ENCODE peak calls at places on chromosomes 16 and 17, in four cellular contexts. S, P, K and H are unnamed samples.

GRCh38 chr16:4570688-4571321 is 14.7 kb downstream of the C16orf96 start:
- DNase-seq in S (no peak), P (no peak), K (no peak), H (peak)

GRCh38 chr17:17387017-17387416 is 83.8 kb downstream of the NT5M start:
- DNase-seq in S (no peak), P (no peak), K (no peak), H (no peak)

GRCh38 chr17:7712111-7712771 is 5.3 kb upstream of the DNAH2 start:
- DNase-seq in S (no peak), P (no peak), K (peak), H (no peak)

GRCh38 chr17:39863918-39864746 is at the start of gene IKZF3:
- DNase-seq in S (no peak), P (peak), K (peak), H (peak)

GRCh38 chr17:16407911-16408588 is 7.3 kb upstream of the TRPV2 start:
- DNase-seq in S (peak), P (peak), K (peak), H (no peak)

GRCh38 chr16:69340095-69340644 is 598 bp downstream of the NIP7 start:
- DNase-seq in S (no peak), P (no peak), K (no peak), H (no peak)

GRCh38 chr16:25108054-25108453 is 3.5 kb upstream of the LCMT1 start:
- DNase-seq in S (no peak), P (peak), K (peak), H (peak)

GRCh38 chr16:85353839-85354622 is 241.8 kb upstream of the CIBAR2 start:
- DNase-seq in S (no peak), P (no peak), K (no peak), H (no peak)

GRCh38 chr17:81667754-81668153 is 1.2 kb downstream of the CCDC137 start:
- DNase-seq in S (no peak), P (no peak), K (peak), H (no peak)

GRCh38 chr17:35460354-35460851 is 11.8 kb upstream of the SLFN13 start:
- DNase-seq in S (peak), P (no peak), K (peak), H (peak)

GRCh38 chr17:66272699-66273390 is 29.6 kb upstream of the PRKCA start:
- DNase-seq in S (no peak), P (no peak), K (no peak), H (no peak)

GRCh38 chr17:39212841-39213480 is 12.8 kb downstream of the STAC2 start:
- DNase-seq in S (no peak), P (no peak), K (no peak), H (no peak)

GRCh38 chr16:56691885-56692284 is 9.6 kb downstream of the MT1X start:
- DNase-seq in S (no peak), P (peak), K (no peak), H (no peak)

GRCh38 chr17:55717898-55718735 is 4.5 kb downstream of the TMEM100 start:
- DNase-seq in S (no peak), P (peak), K (peak), H (peak)

GRCh38 chr17:41909088-41909487 is 9.7 kb downstream of the ACLY start:
- DNase-seq in S (no peak), P (no peak), K (no peak), H (no peak)

GRCh38 chr16:83717814-83718213 is 90.0 kb upstream of the HSBP1 start:
- DNase-seq in S (no peak), P (no peak), K (no peak), H (no peak)

GRCh38 chr16:85611205-85611454 is 2.0 kb upstream of the GSE1 start:
- DNase-seq in S (no peak), P (no peak), K (no peak), H (no peak)

GRCh38 chr17:30345527-30346075 is 11.7 kb upstream of the TMIGD1 start:
- DNase-seq in S (no peak), P (peak), K (no peak), H (no peak)

DNA sequence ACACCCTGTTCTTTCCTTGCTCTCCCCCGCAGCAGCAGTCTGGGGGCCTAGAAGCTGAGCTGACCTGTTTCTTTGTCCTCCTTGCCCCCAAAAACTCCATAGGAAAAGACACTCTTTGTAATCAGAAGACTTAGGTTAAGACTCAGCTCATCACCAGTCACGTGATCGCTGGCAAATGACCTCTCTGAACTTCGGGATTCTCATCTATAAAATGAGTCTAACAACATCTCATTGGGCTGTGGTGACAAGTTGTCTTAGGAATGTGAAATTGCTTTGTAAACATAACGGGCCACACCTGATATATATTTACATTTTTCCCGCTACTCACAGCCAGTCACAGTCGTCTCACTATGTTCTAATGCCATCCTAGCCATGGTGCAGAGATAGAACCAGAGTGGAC is 86.0 kb upstream of the LHX1 start:
- DNase-seq in S (no peak), P (peak), K (no peak), H (no peak)
- TF ChIP-seq TCF12 in S (no peak), P (no peak), K (no peak), H (no peak)

DNA sequence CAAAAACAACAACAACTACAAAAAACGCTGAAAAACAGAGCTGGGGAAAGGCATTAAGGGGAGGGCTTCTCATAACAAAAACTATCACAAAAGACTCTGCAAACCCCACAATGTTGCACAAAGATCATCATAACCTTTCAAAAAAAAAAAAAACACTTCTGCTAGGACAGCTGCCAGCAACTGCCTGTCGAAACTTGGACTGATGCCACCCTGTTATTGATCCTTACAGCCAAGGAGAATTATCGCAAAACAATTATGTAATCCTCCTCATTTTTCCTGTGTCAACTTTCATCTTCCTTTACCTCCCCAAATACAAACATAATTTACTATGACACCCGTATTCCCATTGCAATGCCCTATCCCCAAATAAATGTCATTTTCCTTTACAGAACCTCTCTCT is 9.3 kb downstream of the CCDC40 start:
- DNase-seq in S (no peak), P (no peak), K (no peak), H (no peak)
- TF ChIP-seq TCF12 in S (no peak), P (no peak), K (no peak), H (no peak)

DNA sequence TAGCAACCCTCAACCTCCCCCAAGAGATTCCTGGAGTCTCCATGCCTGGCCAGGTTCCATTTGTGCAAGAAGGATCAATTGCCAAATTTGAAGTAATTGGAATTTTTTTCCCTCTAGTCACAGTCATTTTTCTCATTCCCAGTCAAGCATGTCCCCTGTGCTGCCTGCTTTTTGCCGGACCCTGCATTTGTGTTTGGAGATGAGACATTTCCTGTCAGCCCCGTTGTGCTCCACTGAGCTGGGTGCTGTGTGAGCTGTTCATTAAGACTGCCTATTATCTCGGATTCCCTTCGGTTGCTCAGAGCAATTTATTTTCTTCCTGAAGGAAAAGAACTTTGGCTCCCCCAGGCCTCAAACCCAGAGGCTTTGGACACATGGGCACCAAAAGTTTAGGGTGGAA is 201.0 kb upstream of the NLRP1 start:
- DNase-seq in S (peak), P (no peak), K (no peak), H (no peak)
- TF ChIP-seq TCF12 in S (no peak), P (no peak), K (no peak), H (no peak)

DNA sequence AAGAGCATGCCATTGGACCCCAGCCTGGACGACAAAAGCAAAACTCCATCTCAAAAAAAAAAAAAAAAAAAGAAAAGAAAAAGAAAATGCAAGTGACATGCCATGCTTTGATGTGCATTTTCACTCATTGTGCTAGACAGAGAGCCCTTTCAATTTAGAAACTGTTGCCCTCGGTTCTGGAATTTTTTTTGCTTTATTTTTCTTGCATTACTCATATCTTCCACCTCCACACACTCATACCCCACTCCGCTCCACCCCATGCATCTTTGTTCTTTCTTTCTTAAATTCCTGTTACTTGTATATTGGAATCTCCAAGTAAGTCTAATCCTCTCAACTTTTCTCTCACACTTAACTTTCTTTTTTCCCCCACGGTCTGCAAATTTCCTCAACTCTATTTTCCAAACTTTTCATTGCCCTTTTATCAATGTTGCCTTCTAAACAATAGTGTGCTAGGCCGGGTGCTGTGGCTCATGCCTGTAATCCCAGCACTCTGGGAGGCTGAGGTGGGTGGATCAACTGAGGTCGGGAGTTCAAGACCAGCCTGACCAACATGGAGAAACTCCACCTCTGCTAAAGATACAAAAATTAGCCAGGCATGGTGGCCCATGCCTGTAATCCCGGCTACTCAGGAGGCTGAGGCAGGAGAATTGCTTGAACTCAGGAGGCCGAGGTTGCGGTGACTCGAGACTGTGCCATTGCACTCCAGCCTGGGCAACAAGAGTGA is 16.8 kb upstream of the SUZ12 start:
- DNase-seq in S (no peak), P (peak), K (no peak), H (no peak)
- TF ChIP-seq TCF12 in S (no peak), P (no peak), K (no peak), H (no peak)

GRCh38 chr16:70688266-70688742 is 2.5 kb upstream of the MTSS2 start:
- DNase-seq in S (no peak), P (no peak), K (peak), H (no peak)
- TF ChIP-seq TCF12 in S (no peak), P (no peak), K (peak), H (no peak)

GRCh38 chr16:46629331-46629843 is 8.2 kb upstream of the SHCBP1 start:
- DNase-seq in S (no peak), P (peak), K (peak), H (peak)
- TF ChIP-seq TCF12 in S (no peak), P (no peak), K (no peak), H (no peak)

DNA sequence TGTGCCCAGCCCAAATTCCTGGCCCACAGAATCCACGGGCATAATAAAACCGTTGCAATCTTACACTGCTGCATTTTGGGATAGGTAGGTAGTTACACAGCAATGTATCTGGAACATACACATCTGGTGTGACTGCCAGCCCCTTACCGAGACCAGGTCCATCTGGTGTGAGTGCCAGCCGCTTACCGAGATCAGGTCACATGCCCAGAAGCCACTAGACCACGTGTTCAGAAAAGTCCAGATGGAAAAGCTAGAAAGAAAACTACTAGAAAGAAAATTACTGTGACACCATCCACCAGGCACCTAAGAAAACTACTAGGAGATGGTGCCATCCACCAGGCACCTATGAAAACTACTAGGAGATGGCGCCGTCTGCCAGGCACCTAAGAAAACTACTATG is 19.4 kb downstream of the PIK3R5 start:
- DNase-seq in S (no peak), P (no peak), K (no peak), H (no peak)
- TF ChIP-seq TCF12 in S (no peak), P (no peak), K (no peak), H (no peak)

DNA sequence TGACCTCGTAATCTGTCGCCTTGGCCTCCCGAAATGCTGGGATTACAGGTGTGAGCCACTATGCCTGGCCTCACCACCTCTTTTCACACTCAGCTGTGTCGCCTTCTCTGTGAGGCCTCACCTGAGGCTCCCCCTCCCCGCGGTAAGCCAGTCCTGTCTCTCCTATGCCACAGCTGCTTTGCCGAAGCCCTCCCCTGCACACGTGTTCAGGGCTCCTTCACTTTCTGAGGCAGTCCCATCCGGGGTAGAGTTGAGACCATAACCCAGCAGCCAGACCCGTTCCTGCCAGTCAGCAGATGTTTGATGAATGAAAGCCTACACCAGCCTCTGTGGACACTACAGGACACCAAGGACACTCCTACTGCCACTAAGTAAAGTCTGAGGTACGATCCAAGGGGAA is 10.6 kb downstream of the USP7 start:
- DNase-seq in S (no peak), P (no peak), K (no peak), H (no peak)
- TF ChIP-seq TCF12 in S (no peak), P (no peak), K (no peak), H (no peak)